ENCODE peak calls at places on chromosomes 1 and 21, in six cellular contexts. D, G, W, A, F and I are unnamed samples.

GRCh38 chr1:200877839-200878551 is 5.2 kb downstream of the GPR25 start:
- DNase-seq in D (no peak), G (no peak), W (no peak), A (no peak), F (no peak), I (peak; percentile 62)

GRCh38 chr1:117178756-117179155 is 32.0 kb downstream of the VTCN1 start:
- DNase-seq in D (no peak), G (no peak), W (no peak), A (no peak), F (no peak), I (no peak)

GRCh38 chr21:31865429-31865970 is 7.3 kb upstream of the HUNK start:
- DNase-seq in D (no peak), G (no peak), W (no peak), A (no peak), F (no peak), I (no peak)

GRCh38 chr21:31173881-31174555 is 135.7 kb upstream of the KRTAP19-8 start:
- DNase-seq in D (no peak), G (no peak), W (no peak), A (no peak), F (no peak), I (no peak)

GRCh38 chr1:108955111-108955510 is 8.2 kb downstream of the CLCC1 start:
- DNase-seq in D (no peak), G (no peak), W (no peak), A (no peak), F (no peak), I (no peak)

GRCh38 chr1:153553691-153554608 is 4.9 kb upstream of the S100A3 start:
- DNase-seq in D (no peak), G (no peak), W (no peak), A (no peak), F (no peak), I (no peak)

GRCh38 chr1:164823486-164824279 is 264.7 kb downstream of the PBX1 start:
- DNase-seq in D (no peak), G (no peak), W (no peak), A (no peak), F (no peak), I (no peak)

GRCh38 chr1:191498825-191499224 is 659.4 kb upstream of the RGS18 start:
- DNase-seq in D (no peak), G (no peak), W (no peak), A (no peak), F (no peak), I (no peak)

GRCh38 chr1:207817778-207818751 is 66.2 kb downstream of the CD46 start:
- DNase-seq in D (no peak), G (no peak), W (no peak), A (no peak), F (no peak), I (no peak)

GRCh38 chr1:192343304-192343703 is 26.5 kb downstream of the RGS21 start:
- DNase-seq in D (no peak), G (no peak), W (no peak), A (no peak), F (no peak), I (no peak)

GRCh38 chr21:44681152-44681551 is 811 bp downstream of the KRTAP12-1 start:
- DNase-seq in D (no peak), G (no peak), W (no peak), A (no peak), F (no peak), I (no peak)

GRCh38 chr1:168348146-168348709 is 67.6 kb downstream of the TBX19 start:
- DNase-seq in D (no peak), G (peak; percentile 16), W (peak; percentile 35), A (no peak), F (no peak), I (no peak)

GRCh38 chr1:29593601-29594382 is 357.5 kb downstream of the PTPRU start:
- DNase-seq in D (no peak), G (no peak), W (no peak), A (no peak), F (peak; percentile 30), I (no peak)

GRCh38 chr1:159141584-159142518 is 29.6 kb upstream of the CADM3 start:
- DNase-seq in D (peak; percentile 6), G (no peak), W (peak; percentile 83), A (no peak), F (no peak), I (no peak)

GRCh38 chr1:154961207-154961496 is 430 bp downstream of the PYGO2 start:
- DNase-seq in D (no peak), G (no peak), W (no peak), A (no peak), F (peak; percentile 18), I (no peak)

GRCh38 chr1:16605532-16605931 is 7.8 kb downstream of the NBPF1 start:
- DNase-seq in D (no peak), G (no peak), W (no peak), A (no peak), F (no peak), I (no peak)

GRCh38 chr1:14743368-14743767 is 144.9 kb downstream of the KAZN start:
- DNase-seq in D (no peak), G (no peak), W (no peak), A (no peak), F (no peak), I (no peak)

GRCh38 chr21:15908187-15908586 is 178.4 kb downstream of the USP25 start:
- DNase-seq in D (no peak), G (no peak), W (peak; percentile 70), A (no peak), F (peak; percentile 44), I (no peak)

GRCh38 chr1:240831191-240831631 is 219.3 kb upstream of the GREM2 start:
- DNase-seq in D (no peak), G (no peak), W (peak; percentile 83), A (no peak), F (peak; percentile 20), I (no peak)

GRCh38 chr1:84960371-84960770 is 36.5 kb downstream of the MCOLN2 start:
- DNase-seq in D (no peak), G (no peak), W (peak; percentile 74), A (no peak), F (peak; percentile 31), I (no peak)

GRCh38 chr1:228472655-228473054 is 14.5 kb upstream of the RNF187 start:
- DNase-seq in D (no peak), G (no peak), W (peak; percentile 59), A (no peak), F (no peak), I (peak; percentile 31)

GRCh38 chr1:76668046-76668445 is 199.2 kb upstream of the ST6GALNAC5 start:
- DNase-seq in D (no peak), G (no peak), W (no peak), A (no peak), F (no peak), I (no peak)

GRCh38 chr21:37800122-37800455 is 116.2 kb downstream of the KCNJ6 start:
- DNase-seq in D (no peak), G (no peak), W (no peak), A (no peak), F (no peak), I (no peak)

GRCh38 chr1:9910425-9911178 is 533 bp upstream of the CTNNBIP1 start:
- DNase-seq in D (peak; percentile 99), G (peak; percentile 97), W (peak; percentile 99), A (peak; percentile 99), F (peak; percentile 93), I (peak; percentile 100)

GRCh38 chr1:235056937-235057336 is 71.7 kb downstream of the TOMM20 start:
- DNase-seq in D (no peak), G (no peak), W (no peak), A (no peak), F (peak; percentile 73), I (no peak)

GRCh38 chr1:21552715-21553114 is 43.5 kb downstream of the ALPL start:
- DNase-seq in D (no peak), G (no peak), W (peak; percentile 98), A (no peak), F (peak; percentile 8), I (no peak)

GRCh38 chr1:74790453-74790852 is 57.5 kb downstream of the TYW3 start:
- DNase-seq in D (no peak), G (no peak), W (no peak), A (no peak), F (peak; percentile 55), I (no peak)

GRCh38 chr1:234844479-234845031 is 234.6 kb upstream of the IRF2BP2 start:
- DNase-seq in D (no peak), G (no peak), W (peak; percentile 61), A (no peak), F (no peak), I (no peak)

GRCh38 chr1:205933672-205934618 is 9.3 kb downstream of the SLC26A9 start:
- DNase-seq in D (no peak), G (no peak), W (peak; percentile 88), A (no peak), F (peak; percentile 80), I (no peak)

GRCh38 chr1:169595764-169596711 is 9.8 kb upstream of the F5 start:
- DNase-seq in D (no peak), G (no peak), W (peak; percentile 47), A (no peak), F (peak; percentile 66), I (peak; percentile 36)

GRCh38 chr1:1307261-1307907 is 346 bp downstream of the ACAP3 start:
- DNase-seq in D (no peak), G (no peak), W (peak; percentile 32), A (no peak), F (no peak), I (no peak)